ENCODE peak calls at places on chromosomes 4 and X, in ten cellular contexts. J is PC-9; D is progenitor cell of endocrine pancreas; F is CD4-positive, alpha-beta T cell; N is omental fat pad; C is IMR-90; Y is endothelial cell of umbilical vein; P is CD8-positive, alpha-beta T cell; U is astrocyte; Z is activated CD8-positive, alpha-beta T cell treated with anti-CD3 and anti-CD28 coated beads for 36 hours. M is an unnamed sample.

GRCh38 chrX:37998586-37999267 is 7.6 kb upstream of the SYTL5 start:
- DNase-seq in C (peak; percentile 80), J (no peak), Y (peak; percentile 2), D (no peak), N (no peak), U (peak; percentile 76), Z (no peak), P (no peak), F (no peak), M (no peak)

GRCh38 chrX:133985164-133986007 is at the start of gene GPC3:
- DNase-seq in N (no peak), D (peak; percentile 59), Z (peak; percentile 34), U (no peak), C (peak; percentile 0), P (peak; percentile 32), Y (peak; percentile 8), J (no peak), F (peak; percentile 9), M (peak; percentile 55)

GRCh38 chr4:76747613-76748012 is 150.3 kb downstream of the SOWAHB start:
- DNase-seq in Z (no peak), U (peak; percentile 41), C (peak; percentile 51), J (no peak), D (no peak), N (no peak), P (no peak), Y (no peak), F (no peak), M (no peak)

GRCh38 chr4:168509786-168510185 is 12.9 kb downstream of the PALLD start:
- DNase-seq in C (peak; percentile 92), N (no peak), D (no peak), Y (no peak), J (peak; percentile 46), F (no peak), Z (peak; percentile 53), U (peak; percentile 73), P (peak; percentile 14), M (no peak)

GRCh38 chr4:25440478-25441030 is 63.5 kb downstream of the ANAPC4 start:
- DNase-seq in Z (no peak), N (no peak), C (no peak), P (no peak), D (no peak), J (no peak), F (no peak), Y (peak; percentile 83), U (peak; percentile 1), M (no peak)

GRCh38 chr4:143626134-143626859 is 74.2 kb downstream of the FREM3 start:
- DNase-seq in F (no peak), C (no peak), Y (peak; percentile 79), U (peak; percentile 38), J (no peak), Z (no peak), P (no peak), N (no peak), D (no peak), M (no peak)

GRCh38 chrX:46758163-46758955 is 559 bp downstream of the SLC9A7 start:
- DNase-seq in Y (peak; percentile 23), U (no peak), Z (peak; percentile 29), F (peak; percentile 2), J (no peak), C (peak; percentile 10), N (no peak), D (no peak), P (peak; percentile 6), M (peak; percentile 12)

GRCh38 chrX:8868906-8869305 is 67.7 kb upstream of the FAM9A start:
- DNase-seq in D (no peak), N (no peak), U (no peak), Y (peak; percentile 3), C (peak; percentile 46), P (no peak), Z (no peak), F (no peak), J (no peak), M (no peak)

GRCh38 chr4:25857851-25858400 is 4.9 kb downstream of the SEL1L3 start:
- DNase-seq in U (no peak), D (no peak), J (no peak), P (no peak), N (no peak), F (no peak), Y (no peak), C (no peak), Z (no peak), M (no peak)

GRCh38 chr4:71259911-71260331 is 78.9 kb upstream of the SLC4A4 start:
- DNase-seq in Y (no peak), P (no peak), N (no peak), D (no peak), C (no peak), U (peak; percentile 27), Z (no peak), F (no peak), J (no peak), M (peak; percentile 3)

GRCh38 chr4:87179751-87180150 is 40.7 kb downstream of the KLHL8 start:
- DNase-seq in C (peak; percentile 67), U (peak; percentile 72), J (no peak), F (no peak), P (no peak), D (no peak), Z (no peak), Y (no peak), N (no peak), M (no peak)

GRCh38 chrX:15151267-15152196 is 118.4 kb downstream of the ASB9 start:
- DNase-seq in Z (peak; percentile 48), J (no peak), P (peak; percentile 10), F (peak; percentile 6), Y (peak; percentile 39), N (no peak), C (no peak), U (no peak), D (no peak), M (no peak)

GRCh38 chr4:24915121-24915922 is 2.5 kb upstream of the CCDC149 start:
- DNase-seq in Y (peak; percentile 20), C (no peak), P (no peak), U (no peak), J (no peak), N (no peak), Z (no peak), F (no peak), D (no peak), M (peak; percentile 20)

GRCh38 chr4:74037076-74037475 is 1.4 kb downstream of the CXCL3 start:
- DNase-seq in D (no peak), J (no peak), N (no peak), C (no peak), P (no peak), Y (no peak), F (no peak), U (no peak), Z (no peak), M (no peak)

GRCh38 chr4:80208606-80209005 is 11.3 kb downstream of the PRDM8 start:
- DNase-seq in P (no peak), D (no peak), F (no peak), C (peak; percentile 35), J (no peak), U (no peak), Y (no peak), N (no peak), Z (no peak), M (no peak)
- TF ChIP-seq CTCF in P (no peak), D (no peak), F (no peak), C (no peak), J (no peak), U (no peak), Y (no peak), N (no peak), Z (no peak), M (no peak)

GRCh38 chr4:123096038-123096437 is 173.6 kb upstream of the NUDT6 start:
- DNase-seq in Z (no peak), J (no peak), D (no peak), Y (no peak), N (no peak), P (no peak), U (no peak), F (no peak), C (no peak), M (no peak)
- TF ChIP-seq CTCF in Z (no peak), J (no peak), D (peak; percentile 21), Y (no peak), N (no peak), P (no peak), U (no peak), F (no peak), C (no peak), M (no peak)

GRCh38 chrX:6456196-6456595 is 78.7 kb downstream of the VCX3A start:
- DNase-seq in Y (no peak), Z (no peak), J (no peak), P (no peak), U (no peak), N (no peak), C (no peak), D (no peak), F (no peak), M (no peak)
- TF ChIP-seq CTCF in Y (no peak), Z (no peak), J (no peak), P (no peak), U (no peak), N (no peak), C (no peak), D (no peak), F (no peak), M (no peak)

DNA sequence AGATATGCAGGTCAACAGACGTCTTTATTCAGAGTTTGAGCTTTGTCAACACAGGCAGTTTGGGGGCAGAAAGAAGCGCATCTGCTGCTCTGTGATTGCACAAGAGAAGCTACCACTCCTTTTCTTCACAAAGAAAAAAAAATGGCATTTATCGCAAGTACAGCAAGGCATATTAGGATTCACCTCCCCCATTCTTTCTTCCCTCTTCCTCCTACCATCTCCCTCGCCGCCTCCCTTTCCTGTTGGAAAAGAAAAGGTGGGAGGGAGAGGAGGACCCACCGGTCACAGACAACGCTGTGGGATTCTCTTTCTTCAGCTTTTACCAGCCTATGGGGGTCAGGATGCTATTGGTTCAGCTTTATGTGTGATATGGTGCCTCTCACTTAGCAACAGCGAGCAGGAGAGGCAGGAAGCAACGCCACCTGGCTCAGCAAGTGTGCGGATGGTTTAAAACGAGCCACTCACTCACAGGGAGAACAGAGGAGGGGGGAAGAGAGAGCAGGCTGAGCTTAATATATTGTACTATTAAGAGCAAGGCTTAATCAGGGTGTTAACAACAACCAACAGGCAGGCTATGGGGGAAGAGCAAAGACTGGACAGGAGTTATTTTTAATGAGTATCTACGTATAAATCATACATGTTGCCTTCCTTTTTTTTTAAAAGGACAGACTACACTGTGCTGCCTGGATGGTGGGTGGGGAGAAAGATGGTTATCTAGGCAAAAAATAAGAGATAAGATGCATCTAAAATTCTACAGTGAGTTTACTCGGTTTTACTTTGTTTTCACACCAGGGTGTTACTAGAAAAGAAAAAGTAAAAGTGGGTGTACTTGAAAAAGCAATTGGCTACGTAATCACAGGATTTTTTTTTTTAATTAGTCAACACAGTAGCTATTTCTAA is 104.7 kb downstream of the MAML3 start:
- DNase-seq in Y (peak; percentile 85), U (peak; percentile 61), D (no peak), N (no peak), F (peak; percentile 33), P (peak; percentile 58), Z (peak; percentile 74), J (peak; percentile 59), C (peak; percentile 57), M (peak; percentile 26)
- TF ChIP-seq CTCF in Y (no peak), U (no peak), D (no peak), N (no peak), F (no peak), P (no peak), Z (no peak), J (no peak), C (no peak), M (no peak)

GRCh38 chr4:184115399-184115798 is 102.3 kb downstream of the ENPP6 start:
- DNase-seq in N (no peak), C (no peak), D (no peak), Y (no peak), U (no peak), P (no peak), J (no peak), F (no peak), Z (no peak), M (no peak)
- TF ChIP-seq CTCF in N (no peak), C (no peak), D (no peak), Y (no peak), U (no peak), P (no peak), J (no peak), F (no peak), Z (no peak), M (no peak)

GRCh38 chrX:24561121-24561520 is 86.0 kb downstream of the PCYT1B start:
- DNase-seq in C (peak; percentile 11), F (no peak), J (no peak), N (no peak), Z (no peak), D (no peak), P (no peak), Y (peak; percentile 44), U (no peak), M (no peak)
- TF ChIP-seq CTCF in C (peak; percentile 28), F (no peak), J (peak; percentile 49), N (no peak), Z (peak; percentile 19), D (peak; percentile 18), P (no peak), Y (no peak), U (no peak), M (no peak)

M was measured in Calu3.